ENCODE peak calls at places on chromosomes 2 and 18, in eight cellular contexts. I is upper lobe of right lung; N is transverse colon; S is CD8-positive, alpha-beta T cell; B is HepG2; Z is tibial artery; H is AG04450; Q is brain microvascular endothelial cell. Y is an unnamed sample.
A peak's percentile ranks its signal among the peaks of the same experiment; 100 is the strongest.

GRCh38 chr2:86036790-86037138 is 68.9 kb downstream of the POLR1A start:
- DNase-seq in I (no peak), N (no peak), S (no peak), B (no peak), Z (no peak), H (no peak), Q (no peak), Y (no peak)

GRCh38 chr2:213152065-213152794 is 818 bp upstream of the IKZF2 start:
- DNase-seq in I (peak; percentile 89), N (peak; percentile 72), S (peak; percentile 44), B (peak; percentile 27), Z (peak; percentile 68), H (peak; percentile 54), Q (peak; percentile 68), Y (peak; percentile 90)

GRCh38 chr2:55693181-55694125 is at the start of gene PNPT1:
- DNase-seq in I (peak; percentile 97), N (peak; percentile 94), S (peak; percentile 95), B (peak; percentile 92), Z (peak; percentile 91), H (peak; percentile 81), Q (peak; percentile 93), Y (peak; percentile 95)

GRCh38 chr2:167388497-167388896 is 500.2 kb downstream of the XIRP2 start:
- DNase-seq in I (no peak), N (no peak), S (no peak), B (no peak), Z (no peak), H (no peak), Q (no peak), Y (no peak)

GRCh38 chr18:48848641-48849143 is 102.1 kb downstream of the SMAD7 start:
- DNase-seq in I (no peak), N (no peak), S (no peak), B (no peak), Z (no peak), H (no peak), Q (no peak), Y (no peak)

GRCh38 chr2:207901401-207901800 is 123.9 kb downstream of the PLEKHM3 start:
- DNase-seq in I (no peak), N (no peak), S (no peak), B (no peak), Z (no peak), H (no peak), Q (no peak), Y (peak; percentile 39)

GRCh38 chr2:156573710-156574109 is 137.5 kb downstream of the GPD2 start:
- DNase-seq in I (no peak), N (no peak), S (no peak), B (no peak), Z (no peak), H (no peak), Q (no peak), Y (no peak)

GRCh38 chr18:30376515-30376914 is 666.0 kb downstream of the DSC3 start:
- DNase-seq in I (no peak), N (no peak), S (no peak), B (peak; percentile 7), Z (no peak), H (no peak), Q (no peak), Y (no peak)

GRCh38 chr2:62458206-62459035 is 47.6 kb downstream of the TMEM17 start:
- DNase-seq in I (no peak), N (no peak), S (no peak), B (no peak), Z (no peak), H (no peak), Q (no peak), Y (no peak)

GRCh38 chr2:233671290-233672161 is at the start of gene UGT1A9:
- DNase-seq in I (no peak), N (no peak), S (no peak), B (no peak), Z (no peak), H (no peak), Q (no peak), Y (no peak)

GRCh38 chr2:168499500-168499899 is 43.4 kb downstream of the CERS6 start:
- DNase-seq in I (no peak), N (no peak), S (no peak), B (no peak), Z (no peak), H (no peak), Q (no peak), Y (no peak)

GRCh38 chr18:13165636-13166423 is 52.7 kb upstream of the LDLRAD4 start:
- DNase-seq in I (no peak), N (no peak), S (no peak), B (no peak), Z (no peak), H (no peak), Q (no peak), Y (no peak)

GRCh38 chr2:77571545-77571944 is 49.4 kb upstream of the LRRTM4 start:
- DNase-seq in I (no peak), N (no peak), S (no peak), B (no peak), Z (no peak), H (no peak), Q (no peak), Y (no peak)

GRCh38 chr2:44768438-44769236 is 172.9 kb upstream of the SIX3 start:
- DNase-seq in I (no peak), N (no peak), S (no peak), B (no peak), Z (no peak), H (no peak), Q (no peak), Y (no peak)
- H3K4me3 ChIP-seq in I (no peak overlapping the region), N (no peak overlapping the region), S (no peak overlapping the region), B (no peak overlapping the region), Z (no peak overlapping the region), H (no peak overlapping the region), Q (no peak overlapping the region), Y (no peak overlapping the region)

GRCh38 chr2:48205137-48205798 is 299.0 kb upstream of the FBXO11 start:
- DNase-seq in I (no peak), N (no peak), S (no peak), B (peak; percentile 97), Z (no peak), H (no peak), Q (peak; percentile 11), Y (no peak)
- TF ChIP-seq CTCF in I (no peak), N (no peak), S (no peak), B (peak; percentile 57), Z (no peak), H (peak; percentile 17), Q (peak; percentile 60), Y (no peak)

DNA sequence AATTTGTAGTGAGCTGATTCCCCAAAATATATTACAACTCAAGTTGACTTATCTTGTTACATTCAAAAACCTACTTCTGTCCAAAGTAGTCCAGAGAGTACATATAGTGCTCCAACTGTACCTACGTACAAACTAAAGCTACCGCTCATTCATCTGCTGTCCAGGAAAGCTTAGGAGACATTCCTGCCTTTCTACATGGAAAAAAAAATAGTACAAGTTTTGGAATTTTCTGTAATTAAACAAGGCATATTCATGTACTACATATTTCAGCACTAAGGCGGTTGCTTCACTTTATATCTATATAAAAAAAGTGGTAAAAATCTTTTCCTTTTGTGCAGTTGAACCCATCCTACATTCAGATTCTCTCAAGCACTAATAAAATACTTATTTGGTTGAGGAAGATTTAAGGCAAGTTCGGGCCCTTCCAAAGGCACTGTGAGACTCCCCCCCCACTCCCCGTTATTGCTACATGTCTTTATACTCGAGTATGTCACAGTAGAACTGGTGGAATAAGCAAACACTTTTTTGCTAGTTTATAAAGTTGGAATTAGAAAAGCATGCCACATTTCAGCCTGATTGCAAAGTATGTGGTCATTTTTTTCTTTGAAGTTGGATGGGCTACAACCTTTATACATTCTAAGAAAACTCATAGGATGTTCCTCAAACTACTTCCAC is 3.8 kb downstream of the ZFP36L2 start:
- DNase-seq in I (no peak), N (no peak), S (no peak), B (no peak), Z (no peak), H (no peak), Q (peak; percentile 7), Y (no peak)
- H3K4me3 ChIP-seq in I (peak overlapping the region; percentile 82), N (peak overlapping the region; percentile 91), S (peak overlapping the region; percentile 89), B (peak overlapping the region; percentile 97), Z (peak overlapping the region; percentile 89), H (peak overlapping the region; percentile 87), Q (peak overlapping the region; percentile 82), Y (peak overlapping the region; percentile 83)

GRCh38 chr2:102872388-102872787 is 110.6 kb downstream of the TMEM182 start:
- DNase-seq in I (no peak), N (no peak), S (no peak), B (peak; percentile 15), Z (no peak), H (no peak), Q (no peak), Y (no peak)
- TF ChIP-seq CTCF in I (no peak), N (no peak), S (no peak), B (peak; percentile 42), Z (no peak), H (no peak), Q (no peak), Y (no peak)

GRCh38 chr2:210503622-210504300 is 27.2 kb upstream of the LANCL1 start:
- DNase-seq in I (no peak), N (no peak), S (no peak), B (no peak), Z (no peak), H (no peak), Q (no peak), Y (no peak)
- H3K4me3 ChIP-seq in I (peak overlapping the region; percentile 37), N (peak overlapping the region; percentile 44), S (no peak overlapping the region), B (no peak overlapping the region), Z (peak overlapping the region; percentile 13), H (no peak overlapping the region), Q (no peak overlapping the region), Y (no peak overlapping the region)

DNA sequence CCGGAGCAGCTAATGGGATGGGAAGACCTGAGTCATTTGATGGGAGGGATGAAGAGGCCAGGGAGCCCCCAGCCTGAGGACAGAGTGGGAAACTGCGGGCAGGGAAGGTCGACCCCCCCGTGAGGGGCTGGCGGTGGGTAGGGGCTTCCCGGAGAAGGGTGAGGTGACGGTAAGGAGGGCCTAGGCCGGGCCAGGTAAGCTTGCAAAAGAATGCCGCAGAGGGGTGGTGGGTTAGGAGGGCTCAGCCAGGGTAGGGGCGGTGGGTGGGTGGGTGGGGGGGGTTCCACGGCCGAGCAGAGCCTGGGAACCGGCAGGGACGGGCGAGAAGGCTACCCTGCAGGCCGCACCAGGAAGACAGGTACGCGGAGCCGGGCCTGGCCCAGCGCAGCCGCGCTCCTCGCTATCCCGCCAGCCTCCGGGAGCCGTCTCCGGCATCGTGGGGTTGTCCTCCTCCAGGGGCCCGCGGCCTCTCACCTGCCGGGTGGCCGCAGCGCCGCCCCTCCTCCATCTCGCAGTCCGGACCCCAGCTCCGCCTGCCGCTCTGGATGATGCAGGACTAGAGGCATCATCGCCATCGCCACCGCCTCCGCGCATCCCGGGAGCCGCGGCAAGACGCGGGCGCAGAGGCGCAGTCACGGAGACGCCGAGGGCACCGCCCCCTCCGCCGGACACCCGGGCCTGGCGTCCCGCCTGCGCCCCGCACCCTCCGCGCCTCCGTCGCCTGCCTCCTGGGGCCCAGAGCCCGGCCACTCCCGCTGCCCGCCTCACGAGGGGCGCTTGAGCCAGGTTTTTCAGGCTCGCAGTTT is at the start of gene GPR75:
- DNase-seq in I (peak; percentile 73), N (no peak), S (no peak), B (no peak), Z (no peak), H (no peak), Q (no peak), Y (peak; percentile 80)
- TF ChIP-seq CTCF in I (no peak), N (no peak), S (no peak), B (no peak), Z (peak; percentile 8), H (no peak), Q (no peak), Y (no peak)

GRCh38 chr2:182542501-182543258 is 115.8 kb upstream of the PDE1A start:
- DNase-seq in I (no peak), N (no peak), S (no peak), B (no peak), Z (no peak), H (no peak), Q (peak; percentile 11), Y (no peak)
- H3K4me3 ChIP-seq in I (no peak overlapping the region), N (no peak overlapping the region), S (no peak overlapping the region), B (no peak overlapping the region), Z (no peak overlapping the region), H (no peak overlapping the region), Q (no peak overlapping the region), Y (no peak overlapping the region)

GRCh38 chr2:235597081-235597615 is 103.3 kb downstream of the AGAP1 start:
- DNase-seq in I (no peak), N (no peak), S (no peak), B (no peak), Z (no peak), H (no peak), Q (no peak), Y (no peak)
- TF ChIP-seq CTCF in I (no peak), N (no peak), S (no peak), B (no peak), Z (no peak), H (no peak), Q (no peak), Y (no peak)

Y was measured in left lung.